ENCODE peak calls at places on chromosomes 6 and 20, in eight cellular contexts. One of them, this sample, is unnamed.

GRCh38 chr6:156866181-156866862 is 89.1 kb downstream of the ARID1B start:
- DNase-seq in HS-5: no peak
- DNase-seq in naive thymus-derived CD4-positive, alpha-beta T cell: no peak
- DNase-seq in uterus: peak
- DNase-seq in NCI-H1105: no peak
- DNase-seq in stimulated activated CD4-positive, alpha-beta T cell treated with anti-CD3 and anti-CD28 coated beads, Interleukin-15, amount 100 ng/mL, for 1 hour: no peak
- DNase-seq in activated naive CD8-positive, alpha-beta T cell treated with anti-CD3 and anti-CD28 coated beads, Interleukin-2, amount 50 U/mL, for 24 hours: no peak
- DNase-seq in NCI-H2171 treated with DMSO at 0.1 percent for 48 hours: no peak
- DNase-seq in this sample: no peak

GRCh38 chr20:5539656-5540055 is 210.5 kb upstream of the SHLD1 start:
- DNase-seq in HS-5: no peak
- DNase-seq in stimulated activated CD4-positive, alpha-beta T cell treated with anti-CD3 and anti-CD28 coated beads, Interleukin-15, amount 100 ng/mL, for 1 hour: no peak
- DNase-seq in activated naive CD8-positive, alpha-beta T cell treated with anti-CD3 and anti-CD28 coated beads, Interleukin-2, amount 50 U/mL, for 24 hours: no peak
- DNase-seq in NCI-H1105: no peak
- DNase-seq in uterus: no peak
- DNase-seq in naive thymus-derived CD4-positive, alpha-beta T cell: no peak
- DNase-seq in NCI-H2171 treated with DMSO at 0.1 percent for 48 hours: no peak
- DNase-seq in this sample: no peak

GRCh38 chr6:3371222-3371949 is 85.5 kb downstream of the SLC22A23 start:
- DNase-seq in uterus: no peak
- DNase-seq in NCI-H1105: no peak
- DNase-seq in activated naive CD8-positive, alpha-beta T cell treated with anti-CD3 and anti-CD28 coated beads, Interleukin-2, amount 50 U/mL, for 24 hours: no peak
- DNase-seq in naive thymus-derived CD4-positive, alpha-beta T cell: no peak
- DNase-seq in NCI-H2171 treated with DMSO at 0.1 percent for 48 hours: no peak
- DNase-seq in HS-5: no peak
- DNase-seq in stimulated activated CD4-positive, alpha-beta T cell treated with anti-CD3 and anti-CD28 coated beads, Interleukin-15, amount 100 ng/mL, for 1 hour: no peak
- DNase-seq in this sample: no peak

GRCh38 chr6:139133272-139133671 is 1.6 kb upstream of the HECA start:
- DNase-seq in naive thymus-derived CD4-positive, alpha-beta T cell: no peak
- DNase-seq in NCI-H2171 treated with DMSO at 0.1 percent for 48 hours: no peak
- DNase-seq in stimulated activated CD4-positive, alpha-beta T cell treated with anti-CD3 and anti-CD28 coated beads, Interleukin-15, amount 100 ng/mL, for 1 hour: no peak
- DNase-seq in activated naive CD8-positive, alpha-beta T cell treated with anti-CD3 and anti-CD28 coated beads, Interleukin-2, amount 50 U/mL, for 24 hours: no peak
- DNase-seq in uterus: peak
- DNase-seq in HS-5: no peak
- DNase-seq in NCI-H1105: no peak
- DNase-seq in this sample: no peak

GRCh38 chr6:170261643-170262480 is 29.0 kb downstream of the DLL1 start:
- DNase-seq in stimulated activated CD4-positive, alpha-beta T cell treated with anti-CD3 and anti-CD28 coated beads, Interleukin-15, amount 100 ng/mL, for 1 hour: no peak
- DNase-seq in HS-5: no peak
- DNase-seq in uterus: no peak
- DNase-seq in NCI-H1105: no peak
- DNase-seq in naive thymus-derived CD4-positive, alpha-beta T cell: no peak
- DNase-seq in NCI-H2171 treated with DMSO at 0.1 percent for 48 hours: no peak
- DNase-seq in activated naive CD8-positive, alpha-beta T cell treated with anti-CD3 and anti-CD28 coated beads, Interleukin-2, amount 50 U/mL, for 24 hours: no peak
- DNase-seq in this sample: no peak

GRCh38 chr6:43628392-43629103 is 516 bp downstream of the GTPBP2 start:
- DNase-seq in activated naive CD8-positive, alpha-beta T cell treated with anti-CD3 and anti-CD28 coated beads, Interleukin-2, amount 50 U/mL, for 24 hours: peak
- DNase-seq in NCI-H2171 treated with DMSO at 0.1 percent for 48 hours: peak
- DNase-seq in uterus: peak
- DNase-seq in NCI-H1105: peak
- DNase-seq in stimulated activated CD4-positive, alpha-beta T cell treated with anti-CD3 and anti-CD28 coated beads, Interleukin-15, amount 100 ng/mL, for 1 hour: no peak
- DNase-seq in HS-5: no peak
- DNase-seq in naive thymus-derived CD4-positive, alpha-beta T cell: peak
- DNase-seq in this sample: no peak

GRCh38 chr20:55194947-55195346 is 719.6 kb downstream of the DOK5 start:
- DNase-seq in activated naive CD8-positive, alpha-beta T cell treated with anti-CD3 and anti-CD28 coated beads, Interleukin-2, amount 50 U/mL, for 24 hours: no peak
- DNase-seq in stimulated activated CD4-positive, alpha-beta T cell treated with anti-CD3 and anti-CD28 coated beads, Interleukin-15, amount 100 ng/mL, for 1 hour: no peak
- DNase-seq in uterus: no peak
- DNase-seq in HS-5: no peak
- DNase-seq in naive thymus-derived CD4-positive, alpha-beta T cell: no peak
- DNase-seq in NCI-H1105: no peak
- DNase-seq in NCI-H2171 treated with DMSO at 0.1 percent for 48 hours: no peak
- DNase-seq in this sample: no peak

GRCh38 chr6:45886776-45887175 is 128.9 kb downstream of the CLIC5 start:
- DNase-seq in naive thymus-derived CD4-positive, alpha-beta T cell: no peak
- DNase-seq in HS-5: no peak
- DNase-seq in stimulated activated CD4-positive, alpha-beta T cell treated with anti-CD3 and anti-CD28 coated beads, Interleukin-15, amount 100 ng/mL, for 1 hour: no peak
- DNase-seq in activated naive CD8-positive, alpha-beta T cell treated with anti-CD3 and anti-CD28 coated beads, Interleukin-2, amount 50 U/mL, for 24 hours: no peak
- DNase-seq in NCI-H1105: no peak
- DNase-seq in NCI-H2171 treated with DMSO at 0.1 percent for 48 hours: no peak
- DNase-seq in uterus: no peak
- DNase-seq in this sample: no peak

GRCh38 chr20:19911810-19912382 is 105.3 kb upstream of the NAA20 start:
- DNase-seq in stimulated activated CD4-positive, alpha-beta T cell treated with anti-CD3 and anti-CD28 coated beads, Interleukin-15, amount 100 ng/mL, for 1 hour: no peak
- DNase-seq in NCI-H1105: no peak
- DNase-seq in naive thymus-derived CD4-positive, alpha-beta T cell: no peak
- DNase-seq in NCI-H2171 treated with DMSO at 0.1 percent for 48 hours: no peak
- DNase-seq in HS-5: no peak
- DNase-seq in uterus: no peak
- DNase-seq in activated naive CD8-positive, alpha-beta T cell treated with anti-CD3 and anti-CD28 coated beads, Interleukin-2, amount 50 U/mL, for 24 hours: no peak
- DNase-seq in this sample: no peak

GRCh38 chr20:32333988-32334885 is 23.9 kb upstream of the ASXL1 start:
- DNase-seq in stimulated activated CD4-positive, alpha-beta T cell treated with anti-CD3 and anti-CD28 coated beads, Interleukin-15, amount 100 ng/mL, for 1 hour: peak
- DNase-seq in naive thymus-derived CD4-positive, alpha-beta T cell: no peak
- DNase-seq in activated naive CD8-positive, alpha-beta T cell treated with anti-CD3 and anti-CD28 coated beads, Interleukin-2, amount 50 U/mL, for 24 hours: peak
- DNase-seq in NCI-H1105: no peak
- DNase-seq in HS-5: no peak
- DNase-seq in NCI-H2171 treated with DMSO at 0.1 percent for 48 hours: no peak
- DNase-seq in uterus: peak
- DNase-seq in this sample: no peak

GRCh38 chr6:33392168-33392947 is 735 bp downstream of the KIFC1 start:
- DNase-seq in NCI-H2171 treated with DMSO at 0.1 percent for 48 hours: peak
- DNase-seq in stimulated activated CD4-positive, alpha-beta T cell treated with anti-CD3 and anti-CD28 coated beads, Interleukin-15, amount 100 ng/mL, for 1 hour: no peak
- DNase-seq in NCI-H1105: no peak
- DNase-seq in uterus: no peak
- DNase-seq in activated naive CD8-positive, alpha-beta T cell treated with anti-CD3 and anti-CD28 coated beads, Interleukin-2, amount 50 U/mL, for 24 hours: no peak
- DNase-seq in naive thymus-derived CD4-positive, alpha-beta T cell: no peak
- DNase-seq in HS-5: no peak
- DNase-seq in this sample: no peak

GRCh38 chr20:39897058-39897457 is 792.0 kb downstream of the MAFB start:
- DNase-seq in activated naive CD8-positive, alpha-beta T cell treated with anti-CD3 and anti-CD28 coated beads, Interleukin-2, amount 50 U/mL, for 24 hours: no peak
- DNase-seq in HS-5: peak
- DNase-seq in NCI-H2171 treated with DMSO at 0.1 percent for 48 hours: no peak
- DNase-seq in uterus: no peak
- DNase-seq in stimulated activated CD4-positive, alpha-beta T cell treated with anti-CD3 and anti-CD28 coated beads, Interleukin-15, amount 100 ng/mL, for 1 hour: no peak
- DNase-seq in naive thymus-derived CD4-positive, alpha-beta T cell: no peak
- DNase-seq in NCI-H1105: no peak
- DNase-seq in this sample: no peak

GRCh38 chr6:157376706-157377230 is 4.2 kb upstream of the ZDHHC14 start:
- DNase-seq in uterus: no peak
- DNase-seq in stimulated activated CD4-positive, alpha-beta T cell treated with anti-CD3 and anti-CD28 coated beads, Interleukin-15, amount 100 ng/mL, for 1 hour: no peak
- DNase-seq in NCI-H2171 treated with DMSO at 0.1 percent for 48 hours: peak
- DNase-seq in activated naive CD8-positive, alpha-beta T cell treated with anti-CD3 and anti-CD28 coated beads, Interleukin-2, amount 50 U/mL, for 24 hours: no peak
- DNase-seq in NCI-H1105: no peak
- DNase-seq in HS-5: no peak
- DNase-seq in naive thymus-derived CD4-positive, alpha-beta T cell: no peak
- DNase-seq in this sample: no peak